ENCODE peak calls at places on chromosomes 7 and 10, in six cellular contexts. S, W, F, V, K and Q are unnamed samples.

GRCh38 chr7:75866497-75867389 is 12.1 kb upstream of the RHBDD2 start:
- DNase-seq in S (peak), W (peak), F (peak), V (peak), K (no peak), Q (peak)

GRCh38 chr7:151066273-151066974 is 7.0 kb downstream of the SLC4A2 start:
- DNase-seq in S (no peak), W (no peak), F (peak), V (no peak), K (no peak), Q (no peak)

GRCh38 chr7:76356823-76357222 is 2.0 kb downstream of the YWHAG start:
- DNase-seq in S (no peak), W (no peak), F (no peak), V (no peak), K (no peak), Q (no peak)

GRCh38 chr10:62650411-62650810 is 154.1 kb upstream of the ADO start:
- DNase-seq in S (no peak), W (no peak), F (no peak), V (no peak), K (no peak), Q (no peak)

GRCh38 chr10:73248259-73248724 is 1.2 kb upstream of the DNAJC9 start:
- DNase-seq in S (no peak), W (no peak), F (no peak), V (no peak), K (no peak), Q (no peak)

GRCh38 chr7:23055582-23056178 is 41.8 kb upstream of the HYCC1 start:
- DNase-seq in S (no peak), W (peak), F (no peak), V (peak), K (no peak), Q (no peak)

GRCh38 chr7:52283399-52283798 is 752.0 kb upstream of the POM121L12 start:
- DNase-seq in S (no peak), W (no peak), F (no peak), V (no peak), K (no peak), Q (no peak)

GRCh38 chr10:16965740-16966447 is 148.7 kb upstream of the RSU1 start:
- DNase-seq in S (no peak), W (peak), F (no peak), V (peak), K (peak), Q (no peak)

GRCh38 chr10:34092891-34093290 is 722.2 kb downstream of the PARD3 start:
- DNase-seq in S (no peak), W (no peak), F (no peak), V (no peak), K (no peak), Q (no peak)

GRCh38 chr7:151544183-151544582 is 24.5 kb upstream of the RHEB start:
- DNase-seq in S (no peak), W (no peak), F (no peak), V (no peak), K (no peak), Q (no peak)

GRCh38 chr10:125639846-125640245 is 43.1 kb downstream of the TEX36 start:
- DNase-seq in S (no peak), W (no peak), F (no peak), V (no peak), K (no peak), Q (no peak)

GRCh38 chr10:101358706-101359300 is 4.8 kb downstream of the BTRC start:
- DNase-seq in S (no peak), W (no peak), F (no peak), V (no peak), K (no peak), Q (no peak)

GRCh38 chr10:86681047-86681446 is 12.7 kb downstream of the LDB3 start:
- DNase-seq in S (peak), W (no peak), F (no peak), V (no peak), K (no peak), Q (no peak)

GRCh38 chr10:30091136-30091535 is 31.8 kb upstream of the JCAD start:
- DNase-seq in S (no peak), W (no peak), F (no peak), V (no peak), K (no peak), Q (no peak)

GRCh38 chr7:140006600-140006999 is 56.2 kb downstream of the PARP12 start:
- DNase-seq in S (no peak), W (peak), F (peak), V (no peak), K (no peak), Q (no peak)

GRCh38 chr7:76354981-76355730 is 3.6 kb downstream of the YWHAG start:
- DNase-seq in S (no peak), W (no peak), F (no peak), V (no peak), K (no peak), Q (no peak)

GRCh38 chr10:78041170-78042057 is 7.8 kb downstream of the RPS24 start:
- DNase-seq in S (no peak), W (no peak), F (no peak), V (no peak), K (no peak), Q (no peak)

GRCh38 chr10:132492323-132493035 is 45.1 kb upstream of the INPP5A start:
- DNase-seq in S (peak), W (no peak), F (peak), V (no peak), K (no peak), Q (peak)

GRCh38 chr7:115802415-115802814 is 228.1 kb downstream of the TFEC start:
- DNase-seq in S (no peak), W (no peak), F (no peak), V (no peak), K (no peak), Q (no peak)

GRCh38 chr10:63631971-63632370 is 110.8 kb downstream of the REEP3 start:
- DNase-seq in S (no peak), W (no peak), F (no peak), V (no peak), K (no peak), Q (no peak)

GRCh38 chr10:35925511-35925910 is 283.4 kb upstream of the FZD8 start:
- DNase-seq in S (no peak), W (no peak), F (no peak), V (no peak), K (no peak), Q (no peak)

GRCh38 chr7:1210321-1210978 is 22.2 kb upstream of the UNCX start:
- DNase-seq in S (peak), W (no peak), F (no peak), V (no peak), K (no peak), Q (no peak)

GRCh38 chr7:39490296-39490695 is 75.9 kb upstream of the YAE1 start:
- DNase-seq in S (no peak), W (no peak), F (no peak), V (no peak), K (no peak), Q (no peak)

GRCh38 chr7:36005876-36006275 is 147.2 kb upstream of the EEPD1 start:
- DNase-seq in S (no peak), W (no peak), F (no peak), V (no peak), K (no peak), Q (no peak)

GRCh38 chr7:33726582-33726981 is 178.8 kb upstream of the BMPER start:
- DNase-seq in S (no peak), W (no peak), F (no peak), V (no peak), K (no peak), Q (no peak)

GRCh38 chr7:23680417-23681405 is 712 bp downstream of the FAM221A start:
- DNase-seq in S (peak), W (peak), F (peak), V (no peak), K (no peak), Q (peak)

GRCh38 chr10:78283069-78283682 is 249.5 kb downstream of the RPS24 start:
- DNase-seq in S (no peak), W (no peak), F (no peak), V (no peak), K (no peak), Q (no peak)

GRCh38 chr10:71397340-71398212 is 856 bp downstream of the CDH23 start:
- DNase-seq in S (no peak), W (no peak), F (no peak), V (no peak), K (no peak), Q (no peak)

GRCh38 chr7:133126422-133126821 is 44.5 kb upstream of the CHCHD3 start:
- DNase-seq in S (no peak), W (no peak), F (no peak), V (no peak), K (no peak), Q (no peak)

GRCh38 chr7:99042957-99043356 is 101.0 kb downstream of the SMURF1 start:
- DNase-seq in S (no peak), W (no peak), F (no peak), V (no peak), K (no peak), Q (no peak)

GRCh38 chr7:159114981-159115380 is 29.7 kb downstream of the VIPR2 start:
- DNase-seq in S (no peak), W (peak), F (peak), V (no peak), K (no peak), Q (no peak)

GRCh38 chr10:31151301-31151700 is 119.6 kb upstream of the ZNF438 start:
- DNase-seq in S (no peak), W (no peak), F (no peak), V (no peak), K (no peak), Q (no peak)

GRCh38 chr10:19651549-19651948 is 164.7 kb upstream of the PLXDC2 start:
- DNase-seq in S (no peak), W (no peak), F (no peak), V (no peak), K (no peak), Q (no peak)

GRCh38 chr7:21967500-21968099 is 21.9 kb upstream of the CDCA7L start:
- DNase-seq in S (no peak), W (no peak), F (no peak), V (no peak), K (no peak), Q (no peak)

DNA sequence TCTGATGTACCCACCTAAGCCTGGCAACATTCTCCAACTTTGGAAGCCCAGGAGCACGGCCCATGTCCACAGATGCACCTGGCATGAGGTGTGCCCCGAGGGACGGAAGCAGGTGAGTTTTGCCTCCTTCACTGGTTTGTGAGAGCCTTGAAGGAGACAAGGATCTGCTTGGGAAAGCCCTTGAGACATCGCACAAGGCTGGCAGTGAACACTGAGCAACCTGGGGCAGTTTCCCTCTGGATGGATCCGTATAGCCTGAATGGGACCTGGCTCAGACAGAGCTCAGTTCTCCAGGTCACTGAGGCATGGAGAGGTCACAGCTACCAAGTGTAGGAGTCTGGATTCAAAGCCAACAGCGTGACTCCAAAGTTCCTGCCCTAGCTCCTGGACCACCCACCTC is 8.8 kb upstream of the NUPR2 start:
- DNase-seq in S (no peak), W (no peak), F (no peak), V (no peak), K (no peak), Q (no peak)
- H3K27ac ChIP-seq in S (no peak), W (no peak), F (no peak), V (no peak), K (no peak), Q (no peak)

GRCh38 chr7:100677308-100678095 is 4.0 kb downstream of the GNB2 start:
- DNase-seq in S (no peak), W (no peak), F (peak), V (no peak), K (no peak), Q (no peak)
- H3K27ac ChIP-seq in S (peak), W (no peak), F (no peak), V (no peak), K (no peak), Q (no peak)

GRCh38 chr7:25012254-25012653 is 32.3 kb upstream of the OSBPL3 start:
- DNase-seq in S (no peak), W (no peak), F (no peak), V (no peak), K (no peak), Q (no peak)
- H3K27ac ChIP-seq in S (no peak), W (no peak), F (no peak), V (no peak), K (no peak), Q (no peak)

GRCh38 chr7:131762753-131763152 is 206.3 kb upstream of the PODXL start:
- DNase-seq in S (no peak), W (no peak), F (no peak), V (no peak), K (no peak), Q (no peak)
- H3K27ac ChIP-seq in S (no peak), W (no peak), F (no peak), V (no peak), K (no peak), Q (no peak)

GRCh38 chr7:138964838-138965436 is 16.3 kb downstream of the KIAA1549 start:
- DNase-seq in S (no peak), W (no peak), F (no peak), V (no peak), K (no peak), Q (no peak)

GRCh38 chr7:138962561-138963270 is 18.5 kb downstream of the KIAA1549 start:
- DNase-seq in S (no peak), W (no peak), F (no peak), V (no peak), K (no peak), Q (no peak)

GRCh38 chr7:138963675-138964074 is 17.5 kb downstream of the KIAA1549 start:
- DNase-seq in S (no peak), W (no peak), F (no peak), V (no peak), K (no peak), Q (no peak)

GRCh38 chr7:138958026-138958956 is 22.9 kb downstream of the KIAA1549 start:
- DNase-seq in S (no peak), W (no peak), F (no peak), V (no peak), K (no peak), Q (no peak)

GRCh38 chr7:138961159-138961558 is 20.0 kb downstream of the KIAA1549 start:
- DNase-seq in S (no peak), W (no peak), F (no peak), V (no peak), K (no peak), Q (no peak)
- H3K27ac ChIP-seq in S (peak), W (no peak), F (peak), V (peak), K (no peak), Q (no peak)